ENCODE peak calls at places on chromosomes 6 and 20, in seven cellular contexts. One of them, this sample, is unnamed.

GRCh38 chr20:44180814-44181213 is 6.2 kb downstream of the JPH2 start:
- DNase-seq in mesothelial cell of epicardium: no peak
- DNase-seq in heart left ventricle: peak; percentile 65
- DNase-seq in PC-9: no peak
- DNase-seq in lower leg skin: no peak
- DNase-seq in stomach: no peak
- DNase-seq in Calu3: no peak
- DNase-seq in this sample: no peak

GRCh38 chr20:48791014-48791413 is 36.8 kb downstream of the PREX1 start:
- DNase-seq in mesothelial cell of epicardium: no peak
- DNase-seq in heart left ventricle: no peak
- DNase-seq in PC-9: no peak
- DNase-seq in lower leg skin: no peak
- DNase-seq in stomach: no peak
- DNase-seq in Calu3: no peak
- DNase-seq in this sample: no peak

GRCh38 chr6:144138542-144138941 is 11.8 kb upstream of the STX11 start:
- DNase-seq in mesothelial cell of epicardium: no peak
- DNase-seq in heart left ventricle: no peak
- DNase-seq in PC-9: no peak
- DNase-seq in lower leg skin: no peak
- DNase-seq in stomach: no peak
- DNase-seq in Calu3: no peak
- DNase-seq in this sample: no peak

GRCh38 chr6:158819213-158819976 is at the start of gene EZR:
- DNase-seq in mesothelial cell of epicardium: peak; percentile 69
- DNase-seq in heart left ventricle: peak; percentile 92
- DNase-seq in PC-9: peak; percentile 63
- DNase-seq in lower leg skin: peak; percentile 95
- DNase-seq in stomach: peak; percentile 86
- DNase-seq in Calu3: peak; percentile 87
- DNase-seq in this sample: no peak

GRCh38 chr20:46970937-46971630 is 76.4 kb downstream of the EYA2 start:
- DNase-seq in mesothelial cell of epicardium: no peak
- DNase-seq in heart left ventricle: no peak
- DNase-seq in PC-9: no peak
- DNase-seq in lower leg skin: peak; percentile 46
- DNase-seq in stomach: no peak
- DNase-seq in Calu3: peak; percentile 71
- DNase-seq in this sample: no peak

GRCh38 chr20:8693709-8694108 is 375.2 kb upstream of the PLCB4 start:
- DNase-seq in mesothelial cell of epicardium: no peak
- DNase-seq in heart left ventricle: no peak
- DNase-seq in PC-9: no peak
- DNase-seq in lower leg skin: no peak
- DNase-seq in stomach: no peak
- DNase-seq in Calu3: no peak
- DNase-seq in this sample: no peak

GRCh38 chr20:11108102-11108842 is 434.5 kb upstream of the JAG1 start:
- DNase-seq in mesothelial cell of epicardium: no peak
- DNase-seq in heart left ventricle: no peak
- DNase-seq in PC-9: no peak
- DNase-seq in lower leg skin: no peak
- DNase-seq in stomach: no peak
- DNase-seq in Calu3: no peak
- DNase-seq in this sample: no peak

GRCh38 chr6:11277275-11278206 is 45.1 kb upstream of the NEDD9 start:
- DNase-seq in mesothelial cell of epicardium: no peak
- DNase-seq in heart left ventricle: no peak
- DNase-seq in PC-9: peak; percentile 56
- DNase-seq in lower leg skin: no peak
- DNase-seq in stomach: no peak
- DNase-seq in Calu3: peak; percentile 41
- DNase-seq in this sample: no peak

GRCh38 chr6:97026298-97026697 is 101.8 kb downstream of the KLHL32 start:
- DNase-seq in mesothelial cell of epicardium: no peak
- DNase-seq in heart left ventricle: no peak
- DNase-seq in PC-9: no peak
- DNase-seq in lower leg skin: no peak
- DNase-seq in stomach: no peak
- DNase-seq in Calu3: no peak
- DNase-seq in this sample: no peak

GRCh38 chr20:50624351-50625016 is 66.9 kb downstream of the RIPOR3 start:
- DNase-seq in mesothelial cell of epicardium: no peak
- DNase-seq in heart left ventricle: no peak
- DNase-seq in PC-9: peak; percentile 80
- DNase-seq in lower leg skin: no peak
- DNase-seq in stomach: peak; percentile 78
- DNase-seq in Calu3: peak; percentile 92
- DNase-seq in this sample: no peak

GRCh38 chr6:106273087-106273486 is 52.5 kb downstream of the ATG5 start:
- DNase-seq in mesothelial cell of epicardium: no peak
- DNase-seq in heart left ventricle: no peak
- DNase-seq in PC-9: no peak
- DNase-seq in lower leg skin: no peak
- DNase-seq in stomach: no peak
- DNase-seq in Calu3: no peak
- DNase-seq in this sample: no peak

GRCh38 chr6:2790588-2790987 is 25.4 kb downstream of the WRNIP1 start:
- DNase-seq in mesothelial cell of epicardium: no peak
- DNase-seq in heart left ventricle: no peak
- DNase-seq in PC-9: no peak
- DNase-seq in lower leg skin: no peak
- DNase-seq in stomach: no peak
- DNase-seq in Calu3: peak; percentile 21
- DNase-seq in this sample: no peak

GRCh38 chr6:101544286-101544685 is 150.8 kb downstream of the GRIK2 start:
- DNase-seq in mesothelial cell of epicardium: no peak
- DNase-seq in heart left ventricle: no peak
- DNase-seq in PC-9: no peak
- DNase-seq in lower leg skin: no peak
- DNase-seq in stomach: no peak
- DNase-seq in Calu3: no peak
- DNase-seq in this sample: no peak

GRCh38 chr6:159268511-159268910 is 99.3 kb downstream of the FNDC1 start:
- DNase-seq in mesothelial cell of epicardium: no peak
- DNase-seq in heart left ventricle: no peak
- DNase-seq in PC-9: no peak
- DNase-seq in lower leg skin: no peak
- DNase-seq in stomach: no peak
- DNase-seq in Calu3: no peak
- DNase-seq in this sample: no peak

GRCh38 chr6:13915566-13916229 is 9.1 kb upstream of the RNF182 start:
- DNase-seq in mesothelial cell of epicardium: no peak
- DNase-seq in heart left ventricle: no peak
- DNase-seq in PC-9: no peak
- DNase-seq in lower leg skin: no peak
- DNase-seq in stomach: no peak
- DNase-seq in Calu3: no peak
- DNase-seq in this sample: no peak
- TF ChIP-seq CTCF in mesothelial cell of epicardium: no peak
- TF ChIP-seq CTCF in heart left ventricle: no peak
- TF ChIP-seq CTCF in PC-9: no peak
- TF ChIP-seq CTCF in lower leg skin: no peak
- TF ChIP-seq CTCF in stomach: no peak
- TF ChIP-seq CTCF in Calu3: no peak
- TF ChIP-seq CTCF in this sample: no peak

DNA sequence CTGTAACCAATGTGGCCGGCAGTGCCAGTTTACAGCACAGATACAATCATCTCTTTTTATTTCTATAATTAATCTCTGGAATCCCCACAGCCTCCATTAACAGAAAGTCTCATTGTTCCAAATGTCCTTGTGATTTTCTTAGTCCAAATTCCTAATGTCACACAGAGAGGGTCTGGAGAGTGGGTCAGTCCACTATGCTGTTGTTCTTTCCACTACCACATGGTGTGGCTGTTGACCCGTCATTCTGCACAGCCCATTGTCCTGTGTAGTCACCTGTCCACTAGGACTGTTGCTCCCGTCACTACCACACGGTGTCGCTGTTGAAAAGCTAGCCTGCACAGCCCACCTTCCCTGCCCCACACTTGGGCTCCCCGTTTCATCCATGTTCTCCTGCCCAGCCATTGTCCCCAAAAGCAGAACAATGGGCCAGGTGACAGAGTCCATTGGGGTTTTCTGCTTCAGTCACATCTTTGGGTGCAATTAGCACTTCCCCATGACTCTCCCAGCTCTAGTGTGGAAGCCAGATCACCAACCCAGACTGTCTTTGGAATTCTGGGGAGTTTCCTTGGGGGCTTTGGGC is 8.6 kb upstream of the LBP start:
- DNase-seq in mesothelial cell of epicardium: no peak
- DNase-seq in heart left ventricle: no peak
- DNase-seq in PC-9: peak; percentile 60
- DNase-seq in lower leg skin: no peak
- DNase-seq in stomach: no peak
- DNase-seq in Calu3: peak; percentile 64
- DNase-seq in this sample: peak; percentile 31
- TF ChIP-seq CTCF in mesothelial cell of epicardium: peak; percentile 26
- TF ChIP-seq CTCF in heart left ventricle: peak; percentile 39
- TF ChIP-seq CTCF in PC-9: peak; percentile 94
- TF ChIP-seq CTCF in lower leg skin: no peak
- TF ChIP-seq CTCF in stomach: no peak
- TF ChIP-seq CTCF in Calu3: peak; percentile 84
- TF ChIP-seq CTCF in this sample: no peak

GRCh38 chr20:40361916-40362315 is 327.1 kb downstream of the MAFB start:
- DNase-seq in mesothelial cell of epicardium: no peak
- DNase-seq in heart left ventricle: no peak
- DNase-seq in PC-9: no peak
- DNase-seq in lower leg skin: no peak
- DNase-seq in stomach: no peak
- DNase-seq in Calu3: no peak
- DNase-seq in this sample: no peak
- TF ChIP-seq CTCF in mesothelial cell of epicardium: no peak
- TF ChIP-seq CTCF in heart left ventricle: no peak
- TF ChIP-seq CTCF in PC-9: no peak
- TF ChIP-seq CTCF in lower leg skin: no peak
- TF ChIP-seq CTCF in stomach: no peak
- TF ChIP-seq CTCF in Calu3: no peak
- TF ChIP-seq CTCF in this sample: no peak

GRCh38 chr6:170584181-170584953 is at the start of gene PDCD2:
- DNase-seq in mesothelial cell of epicardium: peak; percentile 73
- DNase-seq in heart left ventricle: peak; percentile 95
- DNase-seq in PC-9: peak; percentile 81
- DNase-seq in lower leg skin: peak; percentile 98
- DNase-seq in stomach: peak; percentile 94
- DNase-seq in Calu3: peak; percentile 87
- DNase-seq in this sample: peak; percentile 66
- TF ChIP-seq CTCF in mesothelial cell of epicardium: no peak
- TF ChIP-seq CTCF in heart left ventricle: no peak
- TF ChIP-seq CTCF in PC-9: no peak
- TF ChIP-seq CTCF in lower leg skin: no peak
- TF ChIP-seq CTCF in stomach: no peak
- TF ChIP-seq CTCF in Calu3: no peak
- TF ChIP-seq CTCF in this sample: no peak

GRCh38 chr6:24376875-24377274 is 19.0 kb upstream of the DCDC2 start:
- DNase-seq in mesothelial cell of epicardium: no peak
- DNase-seq in heart left ventricle: no peak
- DNase-seq in PC-9: no peak
- DNase-seq in lower leg skin: no peak
- DNase-seq in stomach: no peak
- DNase-seq in Calu3: no peak
- DNase-seq in this sample: no peak

GRCh38 chr6:24385536-24386269 is 17.0 kb upstream of the MRS2 start:
- DNase-seq in mesothelial cell of epicardium: no peak
- DNase-seq in heart left ventricle: no peak
- DNase-seq in PC-9: no peak
- DNase-seq in lower leg skin: no peak
- DNase-seq in stomach: no peak
- DNase-seq in Calu3: peak; percentile 60
- DNase-seq in this sample: no peak

GRCh38 chr6:24378473-24379097 is 20.7 kb upstream of the DCDC2 start:
- DNase-seq in mesothelial cell of epicardium: no peak
- DNase-seq in heart left ventricle: no peak
- DNase-seq in PC-9: no peak
- DNase-seq in lower leg skin: no peak
- DNase-seq in stomach: no peak
- DNase-seq in Calu3: no peak
- DNase-seq in this sample: no peak

GRCh38 chr6:24382220-24382540 is 20.6 kb upstream of the MRS2 start:
- DNase-seq in mesothelial cell of epicardium: no peak
- DNase-seq in heart left ventricle: no peak
- DNase-seq in PC-9: no peak
- DNase-seq in lower leg skin: no peak
- DNase-seq in stomach: no peak
- DNase-seq in Calu3: no peak
- DNase-seq in this sample: no peak

DNA sequence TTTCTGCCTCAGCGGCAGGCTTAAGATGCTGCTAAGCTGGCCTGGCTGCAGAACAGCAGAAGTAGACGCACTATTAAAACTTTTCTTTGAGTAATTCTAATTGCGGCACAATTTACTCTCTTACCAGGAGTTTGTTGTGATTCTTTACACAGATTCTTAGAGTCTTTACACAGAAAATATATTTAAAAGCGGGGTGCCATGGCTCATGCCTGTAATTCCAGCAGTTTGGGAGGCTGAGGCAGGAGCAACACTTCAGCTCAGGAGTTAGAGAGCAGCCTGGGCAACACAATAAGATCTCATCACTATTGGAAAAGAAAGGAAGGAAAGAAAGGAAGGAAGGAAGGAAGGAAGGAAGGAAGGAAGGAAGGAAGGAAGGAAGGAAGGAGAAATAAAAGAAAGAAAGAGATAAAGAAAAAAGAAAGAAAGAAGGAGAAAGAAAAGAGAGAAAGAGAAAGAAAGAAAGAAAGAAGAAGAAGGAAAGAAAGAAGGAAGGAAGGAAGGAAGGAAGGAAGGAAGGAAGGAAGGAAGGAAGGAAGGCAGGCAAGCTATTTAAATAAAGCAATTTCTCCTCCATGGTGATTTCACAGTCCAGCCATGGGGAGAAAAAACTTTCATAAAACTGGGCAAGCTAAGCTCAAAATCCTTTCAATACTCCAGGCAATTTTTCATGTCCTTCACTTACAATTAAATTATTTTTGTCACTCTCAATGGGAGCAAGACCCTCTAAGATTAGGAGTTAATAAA is 21.1 kb upstream of the MRS2 start:
- DNase-seq in mesothelial cell of epicardium: no peak
- DNase-seq in heart left ventricle: no peak
- DNase-seq in PC-9: no peak
- DNase-seq in lower leg skin: no peak
- DNase-seq in stomach: no peak
- DNase-seq in Calu3: no peak
- DNase-seq in this sample: no peak
- TF ChIP-seq CTCF in mesothelial cell of epicardium: no peak
- TF ChIP-seq CTCF in heart left ventricle: no peak
- TF ChIP-seq CTCF in PC-9: no peak
- TF ChIP-seq CTCF in lower leg skin: no peak
- TF ChIP-seq CTCF in stomach: no peak
- TF ChIP-seq CTCF in Calu3: no peak
- TF ChIP-seq CTCF in this sample: no peak

GRCh38 chr20:33681288-33681687 is 4.9 kb downstream of the E2F1 start:
- DNase-seq in mesothelial cell of epicardium: no peak
- DNase-seq in heart left ventricle: no peak
- DNase-seq in PC-9: no peak
- DNase-seq in lower leg skin: no peak
- DNase-seq in stomach: no peak
- DNase-seq in Calu3: no peak
- DNase-seq in this sample: no peak
- TF ChIP-seq CTCF in mesothelial cell of epicardium: no peak
- TF ChIP-seq CTCF in heart left ventricle: no peak
- TF ChIP-seq CTCF in PC-9: no peak
- TF ChIP-seq CTCF in lower leg skin: no peak
- TF ChIP-seq CTCF in stomach: no peak
- TF ChIP-seq CTCF in Calu3: no peak
- TF ChIP-seq CTCF in this sample: no peak

This sample was measured in omental fat pad.